ENCODE peak calls at places on chromosomes 2 and 18, in eight cellular contexts. C is CD8-positive, alpha-beta T cell; W is fibroblast of lung; B is tibial nerve; Z is coronary artery; G is tibial artery; O is aorta; M is left ventricle myocardium inferior. Q is an unnamed sample.

GRCh38 chr2:109428841-109429710 is 184.7 kb downstream of the SEPTIN10 start:
- DNase-seq in C (no peak), W (no peak), B (no peak), Z (no peak), G (no peak), O (peak; percentile 45), M (no peak), Q (no peak)

GRCh38 chr2:88669371-88670214 is 21.9 kb upstream of the RPIA start:
- DNase-seq in C (peak; percentile 12), W (peak; percentile 40), B (no peak), Z (no peak), G (no peak), O (no peak), M (no peak), Q (peak; percentile 65)

GRCh38 chr2:108583903-108584520 is 49.7 kb downstream of the LIMS1 start:
- DNase-seq in C (peak; percentile 52), W (peak; percentile 77), B (no peak), Z (no peak), G (peak; percentile 59), O (no peak), M (no peak), Q (peak; percentile 85)

GRCh38 chr2:173119069-173119807 is 43.6 kb downstream of the MAP3K20 start:
- DNase-seq in C (no peak), W (peak; percentile 31), B (no peak), Z (no peak), G (peak; percentile 73), O (no peak), M (no peak), Q (no peak)

GRCh38 chr2:197538412-197538811 is 22.5 kb downstream of the MOB4 start:
- DNase-seq in C (no peak), W (peak; percentile 36), B (no peak), Z (no peak), G (no peak), O (no peak), M (no peak), Q (peak; percentile 14)

GRCh38 chr2:196742685-196743084 is 56.8 kb downstream of the GTF3C3 start:
- DNase-seq in C (no peak), W (no peak), B (no peak), Z (no peak), G (no peak), O (no peak), M (no peak), Q (no peak)

GRCh38 chr2:237227190-237227988 is 141.7 kb downstream of the COPS8 start:
- DNase-seq in C (no peak), W (peak; percentile 99), B (no peak), Z (no peak), G (no peak), O (no peak), M (no peak), Q (peak; percentile 96)

GRCh38 chr2:169260846-169261245 is 101.5 kb downstream of the LRP2 start:
- DNase-seq in C (no peak), W (no peak), B (no peak), Z (no peak), G (no peak), O (no peak), M (no peak), Q (no peak)

GRCh38 chr18:35059280-35059927 is 18.2 kb downstream of the MAPRE2 start:
- DNase-seq in C (no peak), W (no peak), B (no peak), Z (no peak), G (no peak), O (no peak), M (no peak), Q (no peak)

GRCh38 chr18:80149667-80150066 is 40.6 kb downstream of the ADNP2 start:
- DNase-seq in C (no peak), W (no peak), B (no peak), Z (no peak), G (no peak), O (no peak), M (no peak), Q (no peak)

GRCh38 chr2:2026252-2026831 is 282.0 kb upstream of the PXDN start:
- DNase-seq in C (no peak), W (no peak), B (no peak), Z (no peak), G (no peak), O (no peak), M (no peak), Q (no peak)

GRCh38 chr2:48195168-48195567 is 288.9 kb upstream of the FBXO11 start:
- DNase-seq in C (no peak), W (no peak), B (no peak), Z (no peak), G (no peak), O (no peak), M (no peak), Q (no peak)

GRCh38 chr2:241309684-241310117 is 5.8 kb downstream of the HDLBP start:
- DNase-seq in C (peak; percentile 71), W (peak; percentile 78), B (no peak), Z (no peak), G (no peak), O (peak; percentile 48), M (no peak), Q (peak; percentile 80)

GRCh38 chr2:241816431-241817121 is 7.6 kb downstream of the NEU4 start:
- DNase-seq in C (no peak), W (no peak), B (peak; percentile 10), Z (peak; percentile 69), G (peak; percentile 16), O (peak; percentile 32), M (no peak), Q (no peak)

GRCh38 chr2:33484042-33484621 is 7.7 kb downstream of the RASGRP3 start:
- DNase-seq in C (no peak), W (peak; percentile 36), B (no peak), Z (no peak), G (no peak), O (no peak), M (no peak), Q (peak; percentile 7)

GRCh38 chr2:165795011-165795410 is 964 bp upstream of the GALNT3 start:
- DNase-seq in C (no peak), W (peak; percentile 32), B (no peak), Z (no peak), G (no peak), O (no peak), M (no peak), Q (peak; percentile 22)

GRCh38 chr2:8049851-8050571 is 631.8 kb upstream of the ID2 start:
- DNase-seq in C (no peak), W (no peak), B (no peak), Z (no peak), G (no peak), O (no peak), M (no peak), Q (no peak)

GRCh38 chr18:676069-676468 is 18.6 kb downstream of the TYMS start:
- DNase-seq in C (no peak), W (no peak), B (no peak), Z (no peak), G (no peak), O (no peak), M (peak; percentile 24), Q (no peak)

GRCh38 chr18:46338761-46339160 is 234.6 kb downstream of the HAUS1 start:
- DNase-seq in C (no peak), W (no peak), B (no peak), Z (no peak), G (no peak), O (no peak), M (no peak), Q (no peak)

GRCh38 chr2:72915907-72916742 is 1.2 kb upstream of the EMX1 start:
- DNase-seq in C (peak; percentile 35), W (peak; percentile 34), B (no peak), Z (peak; percentile 63), G (no peak), O (peak; percentile 45), M (no peak), Q (peak; percentile 54)

GRCh38 chr2:125227843-125228392 is 1202.8 kb downstream of the CNTNAP5 start:
- DNase-seq in C (no peak), W (no peak), B (no peak), Z (no peak), G (no peak), O (no peak), M (no peak), Q (no peak)

DNA sequence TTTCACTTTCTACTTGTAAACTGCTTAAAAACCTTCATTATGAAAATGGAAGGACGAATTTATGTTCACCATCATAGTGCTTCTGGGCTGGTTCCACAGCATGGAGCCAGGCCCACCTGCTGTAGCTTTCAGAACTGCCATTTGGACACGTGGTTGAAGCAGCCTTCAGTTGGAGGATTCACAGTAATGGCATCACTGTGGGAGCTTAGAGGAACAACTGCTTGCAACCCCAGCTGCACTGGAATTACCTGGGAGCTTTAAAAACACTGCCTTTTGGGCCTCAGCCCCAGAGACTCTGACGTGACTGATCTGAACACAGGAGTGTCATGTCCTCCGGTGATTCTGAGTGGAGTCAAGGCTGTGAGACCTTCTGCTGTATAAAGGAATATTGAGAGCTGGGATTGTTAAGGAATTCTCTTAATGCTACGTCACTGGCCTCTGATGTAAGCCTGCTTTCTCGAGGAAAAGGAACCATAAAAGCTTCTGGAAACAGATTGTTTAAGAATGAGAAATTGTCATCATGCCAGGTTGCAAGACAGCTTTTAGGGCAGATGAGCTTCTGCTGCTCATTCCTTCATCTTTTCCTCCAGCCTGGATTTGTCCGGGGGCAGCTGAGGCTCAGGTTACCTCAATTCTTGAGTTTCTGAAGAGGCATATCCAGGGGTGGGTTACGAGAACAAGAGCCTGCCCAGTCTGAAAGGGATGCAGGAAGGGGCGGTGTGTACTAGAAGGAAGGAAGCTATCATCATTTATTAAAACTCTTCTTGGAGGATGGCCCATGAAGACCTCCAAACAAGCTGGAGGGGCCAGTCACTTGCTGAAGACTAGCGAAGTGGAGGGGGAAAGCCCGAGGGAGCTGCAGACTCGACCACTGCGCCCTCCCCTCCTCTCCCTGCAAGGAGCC is 1.3 kb upstream of the IL1R1 start:
- DNase-seq in C (no peak), W (peak; percentile 80), B (no peak), Z (no peak), G (no peak), O (no peak), M (no peak), Q (peak; percentile 97)
- H3K27ac ChIP-seq in C (no peak overlapping the region), W (peak overlapping the region; percentile 97), B (peak overlapping the region; percentile 71), Z (peak overlapping the region; percentile 77), G (peak overlapping the region; percentile 87), O (no peak overlapping the region), M (peak overlapping the region; percentile 93), Q (peak overlapping the region; percentile 97)

GRCh38 chr2:177243476-177243875 is 21.1 kb downstream of the NFE2L2 start:
- DNase-seq in C (no peak), W (no peak), B (no peak), Z (no peak), G (no peak), O (no peak), M (no peak), Q (peak; percentile 36)
- H3K27ac ChIP-seq in C (no peak overlapping the region), W (peak overlapping the region; percentile 85), B (peak overlapping the region; percentile 97), Z (peak overlapping the region; percentile 83), G (peak overlapping the region; percentile 64), O (peak overlapping the region; percentile 96), M (peak overlapping the region; percentile 87), Q (peak overlapping the region; percentile 98)

DNA sequence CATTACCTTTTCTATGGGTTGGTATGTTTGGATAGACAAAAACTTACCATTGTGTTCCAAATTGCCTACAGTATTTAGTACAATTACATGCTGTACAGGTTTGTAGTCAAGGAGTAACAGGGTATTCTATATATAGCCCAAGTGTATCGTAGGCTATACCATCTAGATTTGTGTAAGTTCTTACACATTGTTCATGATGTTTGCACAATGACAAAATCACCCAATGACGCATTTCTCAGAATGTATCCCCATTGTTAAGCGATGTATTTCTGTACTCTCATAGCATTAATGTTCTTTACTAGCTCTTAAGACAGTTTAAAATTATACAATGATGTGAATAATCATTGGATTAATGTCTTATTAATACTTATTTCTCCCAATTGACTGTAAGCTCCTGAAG is 16.7 kb downstream of the TACR1 start:
- DNase-seq in C (no peak), W (no peak), B (no peak), Z (no peak), G (no peak), O (no peak), M (no peak), Q (no peak)
- H3K27ac ChIP-seq in C (no peak overlapping the region), W (no peak overlapping the region), B (no peak overlapping the region), Z (no peak overlapping the region), G (no peak overlapping the region), O (no peak overlapping the region), M (no peak overlapping the region), Q (no peak overlapping the region)

GRCh38 chr2:186348200-186348599 is 137.9 kb upstream of the ZC3H15 start:
- DNase-seq in C (no peak), W (peak; percentile 16), B (no peak), Z (no peak), G (no peak), O (no peak), M (no peak), Q (peak; percentile 4)
- H3K27ac ChIP-seq in C (no peak overlapping the region), W (no peak overlapping the region), B (no peak overlapping the region), Z (no peak overlapping the region), G (no peak overlapping the region), O (no peak overlapping the region), M (no peak overlapping the region), Q (no peak overlapping the region)